ENCODE peak calls at places on chromosome 19, in five cellular contexts. One of them, this sample, is unnamed.

GRCh38 chr19:41530761-41531301 is 45.1 kb upstream of the CEACAM21 start:
- DNase-seq in neuronal stem cell: no peak
- DNase-seq in H1: no peak
- DNase-seq in H9: no peak
- DNase-seq in trophoblast cell: no peak
- DNase-seq in this sample: peak

GRCh38 chr19:51440846-51441409 is 17.3 kb downstream of the SIGLEC8 start:
- DNase-seq in neuronal stem cell: no peak
- DNase-seq in H1: no peak
- DNase-seq in H9: no peak
- DNase-seq in trophoblast cell: no peak
- DNase-seq in this sample: no peak

GRCh38 chr19:14103310-14103709 is 12.8 kb upstream of the SAMD1 start:
- DNase-seq in neuronal stem cell: no peak
- DNase-seq in H1: no peak
- DNase-seq in H9: no peak
- DNase-seq in trophoblast cell: no peak
- DNase-seq in this sample: no peak

GRCh38 chr19:4455742-4456565 is 1.6 kb downstream of the UBXN6 start:
- DNase-seq in neuronal stem cell: no peak
- DNase-seq in H1: no peak
- DNase-seq in H9: no peak
- DNase-seq in trophoblast cell: no peak
- DNase-seq in this sample: peak

GRCh38 chr19:48938256-48938655 is 4.8 kb downstream of the DHDH start:
- DNase-seq in neuronal stem cell: no peak
- DNase-seq in H1: no peak
- DNase-seq in H9: no peak
- DNase-seq in trophoblast cell: no peak
- DNase-seq in this sample: no peak

GRCh38 chr19:36258028-36258875 is 43.3 kb downstream of the ZNF146 start:
- DNase-seq in neuronal stem cell: no peak
- DNase-seq in H1: no peak
- DNase-seq in H9: no peak
- DNase-seq in trophoblast cell: no peak
- DNase-seq in this sample: no peak

GRCh38 chr19:3316659-3317207 is 49.6 kb upstream of the NFIC start:
- DNase-seq in neuronal stem cell: no peak
- DNase-seq in H1: no peak
- DNase-seq in H9: no peak
- DNase-seq in trophoblast cell: no peak
- DNase-seq in this sample: no peak

GRCh38 chr19:55441692-55442321 is 1.3 kb downstream of the SHISA7 start:
- DNase-seq in neuronal stem cell: no peak
- DNase-seq in H1: no peak
- DNase-seq in H9: peak
- DNase-seq in trophoblast cell: no peak
- DNase-seq in this sample: no peak

GRCh38 chr19:768424-768823 is 17.5 kb downstream of the MISP start:
- DNase-seq in neuronal stem cell: no peak
- DNase-seq in H1: no peak
- DNase-seq in H9: no peak
- DNase-seq in trophoblast cell: peak
- DNase-seq in this sample: peak

GRCh38 chr19:41377977-41378707 is 1.8 kb downstream of the TMEM91 start:
- DNase-seq in neuronal stem cell: no peak
- DNase-seq in H1: peak
- DNase-seq in H9: peak
- DNase-seq in trophoblast cell: no peak
- DNase-seq in this sample: peak

GRCh38 chr19:17037184-17037583 is 10.6 kb upstream of the CPAMD8 start:
- DNase-seq in neuronal stem cell: no peak
- DNase-seq in H1: no peak
- DNase-seq in H9: no peak
- DNase-seq in trophoblast cell: no peak
- DNase-seq in this sample: no peak

GRCh38 chr19:56562766-56563165 is 4.5 kb upstream of the ZNF470 start:
- DNase-seq in neuronal stem cell: no peak
- DNase-seq in H1: no peak
- DNase-seq in H9: no peak
- DNase-seq in trophoblast cell: no peak
- DNase-seq in this sample: no peak

GRCh38 chr19:47842941-47843340 is 16.1 kb upstream of the TPRX2 start:
- DNase-seq in neuronal stem cell: no peak
- DNase-seq in H1: no peak
- DNase-seq in H9: no peak
- DNase-seq in trophoblast cell: no peak
- DNase-seq in this sample: no peak

GRCh38 chr19:30227661-30228112 is 144.5 kb upstream of the ZNF536 start:
- DNase-seq in neuronal stem cell: peak
- DNase-seq in H1: no peak
- DNase-seq in H9: peak
- DNase-seq in trophoblast cell: peak
- DNase-seq in this sample: peak

GRCh38 chr19:45391346-45391745 is 13.5 kb downstream of the PPP1R13L start:
- DNase-seq in neuronal stem cell: no peak
- DNase-seq in H1: no peak
- DNase-seq in H9: peak
- DNase-seq in trophoblast cell: no peak
- DNase-seq in this sample: peak

GRCh38 chr19:50994129-50994528 is 7.3 kb downstream of the KLK8 start:
- DNase-seq in neuronal stem cell: no peak
- DNase-seq in H1: no peak
- DNase-seq in H9: no peak
- DNase-seq in trophoblast cell: no peak
- DNase-seq in this sample: no peak

GRCh38 chr19:47315125-47315821 is 5.6 kb downstream of the C5AR1 start:
- DNase-seq in neuronal stem cell: no peak
- DNase-seq in H1: no peak
- DNase-seq in H9: peak
- DNase-seq in trophoblast cell: peak
- DNase-seq in this sample: peak

GRCh38 chr19:1097810-1098176 is 2.6 kb upstream of the POLR2E start:
- DNase-seq in neuronal stem cell: no peak
- DNase-seq in H1: no peak
- DNase-seq in H9: no peak
- DNase-seq in trophoblast cell: peak
- DNase-seq in this sample: peak

GRCh38 chr19:47419789-47420188 is 462 bp upstream of the MEIS3 start:
- DNase-seq in neuronal stem cell: no peak
- DNase-seq in H1: no peak
- DNase-seq in H9: no peak
- DNase-seq in trophoblast cell: no peak
- DNase-seq in this sample: no peak

GRCh38 chr19:14558370-14559066 is 13.3 kb downstream of the NDUFB7 start:
- DNase-seq in neuronal stem cell: no peak
- DNase-seq in H1: no peak
- DNase-seq in H9: no peak
- DNase-seq in trophoblast cell: no peak
- DNase-seq in this sample: no peak

GRCh38 chr19:16355293-16356043 is 30.8 kb downstream of the KLF2 start:
- DNase-seq in neuronal stem cell: no peak
- DNase-seq in H1: no peak
- DNase-seq in H9: no peak
- DNase-seq in trophoblast cell: no peak
- DNase-seq in this sample: no peak

GRCh38 chr19:8401981-8402411 is 11.1 kb upstream of the MARCHF2 start:
- DNase-seq in neuronal stem cell: no peak
- DNase-seq in H1: no peak
- DNase-seq in H9: no peak
- DNase-seq in trophoblast cell: no peak
- DNase-seq in this sample: no peak

GRCh38 chr19:29844891-29845575 is 33.2 kb downstream of the CCNE1 start:
- DNase-seq in neuronal stem cell: peak
- DNase-seq in H1: peak
- DNase-seq in H9: peak
- DNase-seq in trophoblast cell: peak
- DNase-seq in this sample: peak

GRCh38 chr19:51082641-51083040 is at the start of gene KLK14:
- DNase-seq in neuronal stem cell: no peak
- DNase-seq in H1: no peak
- DNase-seq in H9: no peak
- DNase-seq in trophoblast cell: no peak
- DNase-seq in this sample: no peak

GRCh38 chr19:4369888-4370260 is 26.5 kb downstream of the MPND start:
- DNase-seq in neuronal stem cell: no peak
- DNase-seq in H1: no peak
- DNase-seq in H9: peak
- DNase-seq in trophoblast cell: no peak
- DNase-seq in this sample: peak

GRCh38 chr19:17357724-17358123 is 19.4 kb downstream of the PLVAP start:
- DNase-seq in neuronal stem cell: no peak
- DNase-seq in H1: no peak
- DNase-seq in H9: no peak
- DNase-seq in trophoblast cell: no peak
- DNase-seq in this sample: no peak

GRCh38 chr19:1264801-1265610 is 4.1 kb upstream of the CIRBP start:
- DNase-seq in neuronal stem cell: no peak
- DNase-seq in H1: no peak
- DNase-seq in H9: peak
- DNase-seq in trophoblast cell: peak
- DNase-seq in this sample: peak

GRCh38 chr19:48565090-48565489 is 13.1 kb downstream of the SULT2B1 start:
- DNase-seq in neuronal stem cell: no peak
- DNase-seq in H1: no peak
- DNase-seq in H9: no peak
- DNase-seq in trophoblast cell: peak
- DNase-seq in this sample: peak

GRCh38 chr19:35874392-35874930 is 6.1 kb downstream of the APLP1 start:
- DNase-seq in neuronal stem cell: no peak
- DNase-seq in H1: no peak
- DNase-seq in H9: no peak
- DNase-seq in trophoblast cell: no peak
- DNase-seq in this sample: no peak

GRCh38 chr19:51034704-51035103 is at the start of gene KLK12:
- DNase-seq in neuronal stem cell: no peak
- DNase-seq in H1: no peak
- DNase-seq in H9: no peak
- DNase-seq in trophoblast cell: no peak
- DNase-seq in this sample: no peak

GRCh38 chr19:50711196-50711595 is 8.4 kb downstream of the SHANK1 start:
- DNase-seq in neuronal stem cell: no peak
- DNase-seq in H1: no peak
- DNase-seq in H9: no peak
- DNase-seq in trophoblast cell: no peak
- DNase-seq in this sample: no peak

GRCh38 chr19:39415111-39416046 is 2.9 kb downstream of the PLEKHG2 start:
- DNase-seq in neuronal stem cell: no peak
- DNase-seq in H1: no peak
- DNase-seq in H9: peak
- DNase-seq in trophoblast cell: no peak
- DNase-seq in this sample: peak

GRCh38 chr19:18539372-18539771 is 4.0 kb downstream of the FKBP8 start:
- DNase-seq in neuronal stem cell: no peak
- DNase-seq in H1: no peak
- DNase-seq in H9: no peak
- DNase-seq in trophoblast cell: no peak
- DNase-seq in this sample: no peak

GRCh38 chr19:36489139-36489919 is at the start of gene ZNF566:
- DNase-seq in neuronal stem cell: peak
- DNase-seq in H1: peak
- DNase-seq in H9: peak
- DNase-seq in trophoblast cell: peak
- DNase-seq in this sample: peak

GRCh38 chr19:55303477-55303876 is 19.7 kb downstream of the BRSK1 start:
- DNase-seq in neuronal stem cell: no peak
- DNase-seq in H1: no peak
- DNase-seq in H9: no peak
- DNase-seq in trophoblast cell: no peak
- DNase-seq in this sample: no peak

GRCh38 chr19:19285723-19286122 is 12.6 kb upstream of the TM6SF2 start:
- DNase-seq in neuronal stem cell: no peak
- DNase-seq in H1: no peak
- DNase-seq in H9: no peak
- DNase-seq in trophoblast cell: no peak
- DNase-seq in this sample: no peak

GRCh38 chr19:45484273-45484945 is 12.4 kb downstream of the RTN2 start:
- DNase-seq in neuronal stem cell: no peak
- DNase-seq in H1: no peak
- DNase-seq in H9: no peak
- DNase-seq in trophoblast cell: no peak
- DNase-seq in this sample: peak

GRCh38 chr19:36331353-36332228 is 47.4 kb downstream of the ZFP14 start:
- DNase-seq in neuronal stem cell: peak
- DNase-seq in H1: peak
- DNase-seq in H9: peak
- DNase-seq in trophoblast cell: peak
- DNase-seq in this sample: peak

DNA sequence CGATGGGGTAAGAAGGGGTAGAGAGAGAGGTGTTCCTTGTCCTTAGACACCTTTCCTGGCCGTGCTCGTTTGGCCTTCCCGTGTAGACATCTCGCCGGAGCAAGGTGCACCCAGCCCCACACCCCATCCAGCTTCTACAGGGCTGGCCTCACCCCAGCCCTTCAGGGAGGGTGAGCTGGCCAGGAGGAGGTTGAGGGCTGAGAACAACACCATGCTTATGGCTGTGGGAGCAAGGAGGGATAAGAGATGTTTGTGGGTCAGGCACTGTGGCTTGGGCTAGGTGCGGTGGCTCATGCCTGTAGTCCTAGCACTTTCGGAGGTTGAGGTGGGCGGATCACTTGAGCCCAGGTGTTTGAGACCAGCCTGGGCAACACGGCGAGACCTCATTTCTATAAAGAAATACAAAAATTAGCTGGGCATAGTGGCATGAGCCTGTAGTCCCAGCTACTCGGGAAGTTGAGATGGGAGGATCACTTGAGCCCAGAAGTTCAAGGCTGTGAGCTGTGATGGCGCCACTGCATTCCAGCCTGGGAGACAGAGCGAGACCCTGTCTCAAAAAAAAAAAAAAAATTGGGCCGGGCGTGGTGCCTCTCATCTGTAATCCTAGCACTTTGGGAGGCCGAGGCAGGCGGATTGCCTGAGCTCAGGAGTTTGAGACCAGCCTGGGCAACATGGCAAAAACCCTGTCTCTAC is 15.5 kb downstream of the SMARCA4 start:
- DNase-seq in neuronal stem cell: no peak
- DNase-seq in H1: no peak
- DNase-seq in H9: no peak
- DNase-seq in trophoblast cell: no peak
- DNase-seq in this sample: no peak
- H2BK12ac ChIP-seq in neuronal stem cell: no peak
- H2BK12ac ChIP-seq in H1: no peak
- H2BK12ac ChIP-seq in H9: no peak
- H2BK12ac ChIP-seq in trophoblast cell: no peak
- H2BK12ac ChIP-seq in this sample: no peak

GRCh38 chr19:22446605-22447004 is 24.5 kb upstream of the ZNF98 start:
- DNase-seq in neuronal stem cell: no peak
- DNase-seq in H1: no peak
- DNase-seq in H9: no peak
- DNase-seq in trophoblast cell: no peak
- DNase-seq in this sample: no peak
- H2BK12ac ChIP-seq in neuronal stem cell: no peak
- H2BK12ac ChIP-seq in H1: no peak
- H2BK12ac ChIP-seq in H9: no peak
- H2BK12ac ChIP-seq in trophoblast cell: no peak
- H2BK12ac ChIP-seq in this sample: no peak

GRCh38 chr19:5957132-5957531 is 20.8 kb downstream of the RANBP3 start:
- DNase-seq in neuronal stem cell: no peak
- DNase-seq in H1: no peak
- DNase-seq in H9: no peak
- DNase-seq in trophoblast cell: peak
- DNase-seq in this sample: no peak
- H2BK12ac ChIP-seq in neuronal stem cell: no peak
- H2BK12ac ChIP-seq in H1: no peak
- H2BK12ac ChIP-seq in H9: no peak
- H2BK12ac ChIP-seq in trophoblast cell: no peak
- H2BK12ac ChIP-seq in this sample: no peak

GRCh38 chr19:53994811-53995210 is 3.4 kb downstream of the CACNG6 start:
- DNase-seq in neuronal stem cell: no peak
- DNase-seq in H1: no peak
- DNase-seq in H9: no peak
- DNase-seq in trophoblast cell: no peak
- DNase-seq in this sample: no peak
- H2BK12ac ChIP-seq in neuronal stem cell: no peak
- H2BK12ac ChIP-seq in H1: no peak
- H2BK12ac ChIP-seq in H9: no peak
- H2BK12ac ChIP-seq in trophoblast cell: no peak
- H2BK12ac ChIP-seq in this sample: no peak